ENCODE peak calls at places on chromosomes 2 and 18, in seven cellular contexts. A is HT1080, K is occipital lobe, M is activated T-helper 1 cell treated with Interleukin-2 at 50 U/mL for 16 hours, V is putamen, U is sigmoid colon, E is type B pancreatic cell. X is an unnamed sample.

GRCh38 chr2:2530334-2530733 is 199.3 kb upstream of the MYT1L start:
- DNase-seq in A (peak; percentile 1), K (no peak), M (no peak), V (no peak), U (no peak), E (no peak), X (peak; percentile 62)

GRCh38 chr2:890214-890613 is 60.4 kb upstream of the SNTG2 start:
- DNase-seq in A (no peak), K (no peak), M (no peak), V (no peak), U (no peak), E (no peak), X (no peak)

GRCh38 chr18:10973579-10974260 is 175.6 kb downstream of the PIEZO2 start:
- DNase-seq in A (peak; percentile 17), K (no peak), M (no peak), V (no peak), U (no peak), E (no peak), X (no peak)

GRCh38 chr2:46010925-46011490 is 286.2 kb upstream of the EPAS1 start:
- DNase-seq in A (peak; percentile 38), K (no peak), M (no peak), V (peak; percentile 32), U (no peak), E (no peak), X (no peak)

GRCh38 chr2:185127412-185127811 is 529.1 kb downstream of the ZNF804A start:
- DNase-seq in A (peak; percentile 53), K (no peak), M (no peak), V (no peak), U (no peak), E (no peak), X (no peak)

GRCh38 chr2:128492966-128493811 is 174.5 kb upstream of the HS6ST1 start:
- DNase-seq in A (no peak), K (no peak), M (no peak), V (no peak), U (no peak), E (peak; percentile 62), X (no peak)

GRCh38 chr18:29147944-29148343 is 971.0 kb upstream of the CDH2 start:
- DNase-seq in A (peak; percentile 71), K (no peak), M (no peak), V (no peak), U (no peak), E (no peak), X (no peak)

GRCh38 chr2:167905668-167906067 is 341.7 kb downstream of the STK39 start:
- DNase-seq in A (no peak), K (no peak), M (no peak), V (no peak), U (no peak), E (no peak), X (no peak)

GRCh38 chr2:190468814-190469569 is 60.8 kb downstream of the MFSD6 start:
- DNase-seq in A (peak; percentile 96), K (peak; percentile 58), M (no peak), V (peak; percentile 81), U (peak; percentile 92), E (no peak), X (peak; percentile 81)